ENCODE peak calls at places on chromosomes 13 and 19, in nine cellular contexts. One of them, this sample, is unnamed.

GRCh38 chr19:7788178-7788932 is 25.3 kb downstream of the CLEC4M start:
- DNase-seq in heart left ventricle: no peak
- DNase-seq in stomach: no peak
- DNase-seq in body of pancreas: no peak
- DNase-seq in H1: peak; percentile 69
- DNase-seq in IMR-90: no peak
- DNase-seq in ovary: no peak
- DNase-seq in tibial artery: no peak
- DNase-seq in lung: no peak
- DNase-seq in this sample: no peak

GRCh38 chr13:43835701-43836100 is 43.8 kb downstream of the CCDC122 start:
- DNase-seq in body of pancreas: no peak
- DNase-seq in heart left ventricle: no peak
- DNase-seq in lung: no peak
- DNase-seq in IMR-90: peak; percentile 61
- DNase-seq in tibial artery: no peak
- DNase-seq in stomach: no peak
- DNase-seq in H1: no peak
- DNase-seq in ovary: no peak
- DNase-seq in this sample: no peak

GRCh38 chr13:98129059-98129741 is 13.7 kb upstream of the FARP1 start:
- DNase-seq in lung: no peak
- DNase-seq in ovary: no peak
- DNase-seq in stomach: no peak
- DNase-seq in heart left ventricle: no peak
- DNase-seq in body of pancreas: no peak
- DNase-seq in IMR-90: peak; percentile 77
- DNase-seq in tibial artery: no peak
- DNase-seq in H1: no peak
- DNase-seq in this sample: no peak

GRCh38 chr13:60220072-60220471 is 56.3 kb upstream of the DIAPH3 start:
- DNase-seq in stomach: no peak
- DNase-seq in IMR-90: no peak
- DNase-seq in tibial artery: no peak
- DNase-seq in H1: no peak
- DNase-seq in heart left ventricle: no peak
- DNase-seq in lung: no peak
- DNase-seq in body of pancreas: no peak
- DNase-seq in ovary: no peak
- DNase-seq in this sample: no peak

GRCh38 chr13:94112227-94112626 is 367.3 kb downstream of the DCT start:
- DNase-seq in tibial artery: peak; percentile 28
- DNase-seq in body of pancreas: peak; percentile 18
- DNase-seq in heart left ventricle: no peak
- DNase-seq in stomach: no peak
- DNase-seq in ovary: no peak
- DNase-seq in H1: no peak
- DNase-seq in lung: no peak
- DNase-seq in IMR-90: peak; percentile 98
- DNase-seq in this sample: no peak

GRCh38 chr19:48353682-48354081 is 10.1 kb downstream of the TMEM143 start:
- DNase-seq in body of pancreas: no peak
- DNase-seq in IMR-90: peak; percentile 33
- DNase-seq in lung: no peak
- DNase-seq in stomach: no peak
- DNase-seq in tibial artery: no peak
- DNase-seq in heart left ventricle: no peak
- DNase-seq in H1: no peak
- DNase-seq in ovary: no peak
- DNase-seq in this sample: no peak

GRCh38 chr13:86920960-86921359 is 750.2 kb upstream of the SLITRK5 start:
- DNase-seq in heart left ventricle: no peak
- DNase-seq in tibial artery: no peak
- DNase-seq in IMR-90: no peak
- DNase-seq in stomach: no peak
- DNase-seq in body of pancreas: no peak
- DNase-seq in lung: no peak
- DNase-seq in H1: no peak
- DNase-seq in ovary: no peak
- DNase-seq in this sample: no peak

GRCh38 chr19:38209671-38210457 is 14.2 kb downstream of the DPF1 start:
- DNase-seq in lung: peak; percentile 39
- DNase-seq in tibial artery: peak; percentile 74
- DNase-seq in H1: peak; percentile 77
- DNase-seq in body of pancreas: no peak
- DNase-seq in IMR-90: peak; percentile 37
- DNase-seq in heart left ventricle: peak; percentile 84
- DNase-seq in stomach: peak; percentile 49
- DNase-seq in ovary: peak; percentile 84
- DNase-seq in this sample: peak; percentile 88

GRCh38 chr13:75635101-75635620 is 969 bp upstream of the LMO7 start:
- DNase-seq in body of pancreas: no peak
- DNase-seq in IMR-90: no peak
- DNase-seq in tibial artery: no peak
- DNase-seq in heart left ventricle: peak; percentile 23
- DNase-seq in lung: no peak
- DNase-seq in ovary: peak; percentile 30
- DNase-seq in stomach: no peak
- DNase-seq in H1: no peak
- DNase-seq in this sample: no peak

GRCh38 chr19:16470911-16471811 is 609 bp downstream of the EPS15L1 start:
- DNase-seq in IMR-90: peak; percentile 55
- DNase-seq in lung: no peak
- DNase-seq in H1: peak; percentile 62
- DNase-seq in stomach: no peak
- DNase-seq in tibial artery: peak; percentile 36
- DNase-seq in ovary: peak; percentile 28
- DNase-seq in heart left ventricle: peak; percentile 27
- DNase-seq in body of pancreas: peak; percentile 27
- DNase-seq in this sample: no peak

GRCh38 chr13:60112771-60113170 is 51.0 kb downstream of the DIAPH3 start:
- DNase-seq in tibial artery: no peak
- DNase-seq in body of pancreas: no peak
- DNase-seq in lung: no peak
- DNase-seq in H1: no peak
- DNase-seq in IMR-90: peak; percentile 69
- DNase-seq in ovary: no peak
- DNase-seq in heart left ventricle: no peak
- DNase-seq in stomach: no peak
- DNase-seq in this sample: no peak

GRCh38 chr19:40147693-40148347 is 43.4 kb upstream of the MAP3K10 start:
- DNase-seq in H1: no peak
- DNase-seq in stomach: no peak
- DNase-seq in body of pancreas: no peak
- DNase-seq in lung: no peak
- DNase-seq in heart left ventricle: no peak
- DNase-seq in IMR-90: peak; percentile 77
- DNase-seq in ovary: no peak
- DNase-seq in tibial artery: no peak
- DNase-seq in this sample: no peak

GRCh38 chr13:103961129-103961528 is 894.9 kb upstream of the SLC10A2 start:
- DNase-seq in lung: no peak
- DNase-seq in H1: no peak
- DNase-seq in IMR-90: no peak
- DNase-seq in body of pancreas: no peak
- DNase-seq in stomach: no peak
- DNase-seq in ovary: no peak
- DNase-seq in tibial artery: no peak
- DNase-seq in heart left ventricle: no peak
- DNase-seq in this sample: no peak

GRCh38 chr19:55626350-55626749 is 2.0 kb upstream of the ZNF784 start:
- DNase-seq in H1: no peak
- DNase-seq in ovary: no peak
- DNase-seq in heart left ventricle: no peak
- DNase-seq in lung: no peak
- DNase-seq in tibial artery: no peak
- DNase-seq in IMR-90: no peak
- DNase-seq in body of pancreas: no peak
- DNase-seq in stomach: no peak
- DNase-seq in this sample: no peak

GRCh38 chr13:84823528-84823927 is 941.3 kb upstream of the SLITRK1 start:
- DNase-seq in heart left ventricle: no peak
- DNase-seq in lung: no peak
- DNase-seq in IMR-90: no peak
- DNase-seq in H1: no peak
- DNase-seq in body of pancreas: no peak
- DNase-seq in tibial artery: no peak
- DNase-seq in stomach: no peak
- DNase-seq in ovary: no peak
- DNase-seq in this sample: no peak

GRCh38 chr19:51983361-51983760 is 3.3 kb downstream of the ZNF350 start:
- DNase-seq in H1: no peak
- DNase-seq in tibial artery: no peak
- DNase-seq in IMR-90: no peak
- DNase-seq in body of pancreas: no peak
- DNase-seq in stomach: no peak
- DNase-seq in lung: no peak
- DNase-seq in heart left ventricle: no peak
- DNase-seq in ovary: no peak
- DNase-seq in this sample: no peak

GRCh38 chr13:74168263-74168675 is 34.1 kb upstream of the KLF12 start:
- DNase-seq in body of pancreas: no peak
- DNase-seq in heart left ventricle: no peak
- DNase-seq in lung: no peak
- DNase-seq in H1: no peak
- DNase-seq in tibial artery: no peak
- DNase-seq in ovary: no peak
- DNase-seq in stomach: peak; percentile 27
- DNase-seq in IMR-90: no peak
- DNase-seq in this sample: no peak

GRCh38 chr13:47256618-47257017 is 359.8 kb upstream of the HTR2A start:
- DNase-seq in stomach: no peak
- DNase-seq in ovary: no peak
- DNase-seq in body of pancreas: no peak
- DNase-seq in heart left ventricle: no peak
- DNase-seq in H1: no peak
- DNase-seq in IMR-90: peak; percentile 93
- DNase-seq in lung: no peak
- DNase-seq in tibial artery: no peak
- DNase-seq in this sample: no peak

GRCh38 chr19:51489113-51489512 is 10.8 kb downstream of the CEACAM18 start:
- DNase-seq in tibial artery: no peak
- DNase-seq in ovary: no peak
- DNase-seq in stomach: no peak
- DNase-seq in lung: no peak
- DNase-seq in heart left ventricle: no peak
- DNase-seq in H1: no peak
- DNase-seq in IMR-90: no peak
- DNase-seq in body of pancreas: no peak
- DNase-seq in this sample: no peak

GRCh38 chr13:91045351-91046034 is 302.0 kb upstream of the MIR17HG start:
- DNase-seq in heart left ventricle: no peak
- DNase-seq in IMR-90: no peak
- DNase-seq in stomach: no peak
- DNase-seq in body of pancreas: no peak
- DNase-seq in lung: no peak
- DNase-seq in H1: no peak
- DNase-seq in ovary: no peak
- DNase-seq in tibial artery: no peak
- DNase-seq in this sample: no peak

GRCh38 chr13:19362946-19363510 is 181.4 kb upstream of the TUBA3C start:
- DNase-seq in body of pancreas: no peak
- DNase-seq in heart left ventricle: no peak
- DNase-seq in lung: no peak
- DNase-seq in H1: no peak
- DNase-seq in tibial artery: no peak
- DNase-seq in IMR-90: no peak
- DNase-seq in ovary: no peak
- DNase-seq in stomach: no peak
- DNase-seq in this sample: no peak

GRCh38 chr13:99256283-99256682 is 1.9 kb downstream of the GPR18 start:
- DNase-seq in IMR-90: no peak
- DNase-seq in tibial artery: no peak
- DNase-seq in heart left ventricle: no peak
- DNase-seq in stomach: no peak
- DNase-seq in body of pancreas: no peak
- DNase-seq in ovary: no peak
- DNase-seq in lung: no peak
- DNase-seq in H1: no peak
- DNase-seq in this sample: no peak
- H3K4me3 ChIP-seq in IMR-90: no peak overlapping the region
- H3K4me3 ChIP-seq in tibial artery: no peak overlapping the region
- H3K4me3 ChIP-seq in heart left ventricle: no peak overlapping the region
- H3K4me3 ChIP-seq in stomach: no peak overlapping the region
- H3K4me3 ChIP-seq in body of pancreas: no peak overlapping the region
- H3K4me3 ChIP-seq in ovary: no peak overlapping the region
- H3K4me3 ChIP-seq in lung: no peak overlapping the region
- H3K4me3 ChIP-seq in H1: no peak overlapping the region
- H3K4me3 ChIP-seq in this sample: no peak overlapping the region

GRCh38 chr13:109904218-109904617 is 117.8 kb upstream of the IRS2 start:
- DNase-seq in lung: no peak
- DNase-seq in body of pancreas: no peak
- DNase-seq in stomach: no peak
- DNase-seq in tibial artery: no peak
- DNase-seq in heart left ventricle: no peak
- DNase-seq in ovary: no peak
- DNase-seq in IMR-90: no peak
- DNase-seq in H1: no peak
- DNase-seq in this sample: no peak
- TF ChIP-seq CTCF in lung: no peak
- TF ChIP-seq CTCF in body of pancreas: no peak
- TF ChIP-seq CTCF in stomach: no peak
- TF ChIP-seq CTCF in tibial artery: no peak
- TF ChIP-seq CTCF in heart left ventricle: no peak
- TF ChIP-seq CTCF in ovary: no peak
- TF ChIP-seq CTCF in IMR-90: no peak
- TF ChIP-seq CTCF in H1: peak; percentile 6
- TF ChIP-seq CTCF in this sample: no peak

GRCh38 chr19:4690362-4690761 is 20.2 kb upstream of the MYDGF start:
- DNase-seq in H1: no peak
- DNase-seq in tibial artery: no peak
- DNase-seq in stomach: no peak
- DNase-seq in lung: no peak
- DNase-seq in ovary: no peak
- DNase-seq in heart left ventricle: no peak
- DNase-seq in IMR-90: no peak
- DNase-seq in body of pancreas: no peak
- DNase-seq in this sample: no peak
- H3K36me3 ChIP-seq in H1: peaks cover 10% of the 10 kb centered on the region
- H3K36me3 ChIP-seq in tibial artery: peaks cover 99% of the 10 kb centered on the region
- H3K36me3 ChIP-seq in stomach: peaks cover 100% of the 10 kb centered on the region
- H3K36me3 ChIP-seq in lung: peaks cover 79% of the 10 kb centered on the region
- H3K36me3 ChIP-seq in ovary: peaks cover 4% of the 10 kb centered on the region
- H3K36me3 ChIP-seq in heart left ventricle: peaks cover 87% of the 10 kb centered on the region
- H3K36me3 ChIP-seq in IMR-90: peaks cover 70% of the 10 kb centered on the region
- H3K36me3 ChIP-seq in body of pancreas: peaks cover 3% of the 10 kb centered on the region
- H3K36me3 ChIP-seq in this sample: peaks cover 100% of the 10 kb centered on the region

GRCh38 chr19:14082675-14082960 is 3.0 kb downstream of the C19orf67 start:
- DNase-seq in heart left ventricle: no peak
- DNase-seq in H1: no peak
- DNase-seq in lung: no peak
- DNase-seq in stomach: no peak
- DNase-seq in tibial artery: no peak
- DNase-seq in body of pancreas: no peak
- DNase-seq in IMR-90: no peak
- DNase-seq in ovary: no peak
- DNase-seq in this sample: no peak
- H3K4me3 ChIP-seq in heart left ventricle: no peak overlapping the region
- H3K4me3 ChIP-seq in H1: no peak overlapping the region
- H3K4me3 ChIP-seq in lung: no peak overlapping the region
- H3K4me3 ChIP-seq in stomach: no peak overlapping the region
- H3K4me3 ChIP-seq in tibial artery: peak overlapping the region; percentile 86
- H3K4me3 ChIP-seq in body of pancreas: no peak overlapping the region
- H3K4me3 ChIP-seq in IMR-90: no peak overlapping the region
- H3K4me3 ChIP-seq in ovary: no peak overlapping the region
- H3K4me3 ChIP-seq in this sample: peak overlapping the region; percentile 83

This sample was measured in left ventricle myocardium inferior.